ENCODE peak calls at places on chromosomes 12 and 14, in ten cellular contexts. T is cardiac fibroblast, A is type B pancreatic cell, F is upper lobe of left lung, G is A549, O is endothelial cell, P is ascending aorta, X is adrenal gland, H is psoas muscle, Y is body of pancreas. C is an unnamed sample.

GRCh38 chr12:40622246-40622838 is 69.9 kb upstream of the CNTN1 start:
- DNase-seq in T (peak; percentile 59), A (no peak), F (peak; percentile 42), G (peak; percentile 86), O (peak; percentile 55), P (peak; percentile 71), X (peak; percentile 75), H (peak; percentile 30), Y (peak; percentile 64), C (peak; percentile 90)

GRCh38 chr12:118526255-118527095 is 150.1 kb downstream of the SUDS3 start:
- DNase-seq in T (no peak), A (no peak), F (no peak), G (no peak), O (no peak), P (no peak), X (peak; percentile 23), H (no peak), Y (peak; percentile 12), C (peak; percentile 9)

GRCh38 chr12:49662998-49663843 is 39.9 kb downstream of the PRPF40B start:
- DNase-seq in T (peak; percentile 93), A (no peak), F (peak; percentile 79), G (no peak), O (peak; percentile 72), P (peak; percentile 88), X (peak; percentile 75), H (peak; percentile 75), Y (no peak), C (no peak)

GRCh38 chr12:109387425-109388166 is 39.9 kb downstream of the MYO1H start:
- DNase-seq in T (peak; percentile 56), A (no peak), F (no peak), G (peak; percentile 68), O (peak; percentile 25), P (no peak), X (no peak), H (no peak), Y (no peak), C (no peak)

GRCh38 chr14:94400454-94400853 is 12.1 kb upstream of the SERPINA1 start:
- DNase-seq in T (no peak), A (no peak), F (no peak), G (no peak), O (no peak), P (no peak), X (no peak), H (no peak), Y (no peak), C (no peak)

GRCh38 chr14:31411218-31411727 is 9.1 kb downstream of the HEATR5A start:
- DNase-seq in T (peak; percentile 61), A (no peak), F (no peak), G (no peak), O (no peak), P (no peak), X (no peak), H (no peak), Y (no peak), C (no peak)

GRCh38 chr12:57224973-57225679 is 4.4 kb upstream of the SHMT2 start:
- DNase-seq in T (no peak), A (no peak), F (peak; percentile 65), G (no peak), O (peak; percentile 80), P (no peak), X (no peak), H (no peak), Y (no peak), C (no peak)

GRCh38 chr12:38921025-38921677 is 15.8 kb upstream of the CPNE8 start:
- DNase-seq in T (peak; percentile 87), A (no peak), F (peak; percentile 66), G (peak; percentile 83), O (peak; percentile 60), P (no peak), X (peak; percentile 73), H (no peak), Y (peak; percentile 57), C (peak; percentile 18)

GRCh38 chr14:103730490-103731035 is 15.0 kb downstream of the ZFYVE21 start:
- DNase-seq in T (no peak), A (no peak), F (no peak), G (no peak), O (no peak), P (no peak), X (peak; percentile 94), H (peak; percentile 67), Y (peak; percentile 91), C (no peak)

GRCh38 chr14:68703093-68703492 is 89.8 kb downstream of the ZFP36L1 start:
- DNase-seq in T (peak; percentile 84), A (no peak), F (peak; percentile 75), G (peak; percentile 58), O (no peak), P (no peak), X (peak; percentile 67), H (peak; percentile 45), Y (no peak), C (no peak)

GRCh38 chr14:50559990-50560928 is at the start of gene ATL1:
- DNase-seq in T (peak; percentile 65), A (peak; percentile 81), F (peak; percentile 75), G (peak; percentile 70), O (peak; percentile 59), P (peak; percentile 86), X (peak; percentile 82), H (peak; percentile 77), Y (peak; percentile 73), C (peak; percentile 58)

GRCh38 chr12:127888948-127889347 is 378.0 kb upstream of the TMEM132C start:
- DNase-seq in T (no peak), A (no peak), F (no peak), G (no peak), O (no peak), P (no peak), X (peak; percentile 23), H (peak; percentile 18), Y (no peak), C (peak; percentile 41)

GRCh38 chr12:84760091-84760490 is 152.5 kb downstream of the SLC6A15 start:
- DNase-seq in T (no peak), A (no peak), F (no peak), G (no peak), O (no peak), P (no peak), X (no peak), H (no peak), Y (no peak), C (no peak)

GRCh38 chr12:121930862-121931261 is 12.5 kb downstream of the CFAP251 start:
- DNase-seq in T (no peak), A (no peak), F (no peak), G (no peak), O (no peak), P (no peak), X (no peak), H (no peak), Y (no peak), C (no peak)

GRCh38 chr12:114476159-114476558 is 70.2 kb upstream of the TBX5 start:
- DNase-seq in T (peak; percentile 50), A (no peak), F (no peak), G (peak; percentile 49), O (no peak), P (no peak), X (no peak), H (no peak), Y (no peak), C (no peak)
- TF ChIP-seq CTCF in T (peak; percentile 41), A (peak; percentile 61), F (peak; percentile 41), G (peak; percentile 56), O (peak; percentile 21), P (peak; percentile 45), X (peak; percentile 47), H (no peak), Y (peak; percentile 9), C (no peak)

DNA sequence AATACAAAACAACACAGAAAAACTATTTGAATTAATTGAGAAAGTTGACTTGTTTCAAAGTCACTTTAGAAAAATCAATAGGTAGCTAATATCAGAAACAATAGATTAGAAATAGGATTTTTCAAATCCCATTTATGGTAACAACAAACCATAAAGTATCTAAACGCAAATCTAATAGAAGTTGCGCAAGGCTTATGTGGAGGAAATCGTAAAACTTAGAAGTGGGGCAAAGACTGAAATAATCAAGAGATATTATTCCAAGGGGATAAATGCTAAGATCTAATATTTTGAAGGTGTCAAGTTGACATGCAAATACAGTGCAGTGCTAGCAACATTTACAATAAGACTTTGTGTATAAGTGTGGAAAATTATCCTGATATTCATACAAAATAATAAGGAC is 87.2 kb downstream of the TRHDE start:
- DNase-seq in T (no peak), A (no peak), F (no peak), G (no peak), O (no peak), P (no peak), X (no peak), H (no peak), Y (no peak), C (no peak)
- TF ChIP-seq CTCF in T (no peak), A (no peak), F (no peak), G (no peak), O (no peak), P (no peak), X (no peak), H (no peak), Y (no peak), C (no peak)

GRCh38 chr12:14701808-14702568 is 5.6 kb upstream of the GUCY2C start:
- DNase-seq in T (no peak), A (no peak), F (no peak), G (no peak), O (no peak), P (no peak), X (no peak), H (no peak), Y (no peak), C (no peak)

GRCh38 chr12:14700935-14701334 is 4.5 kb upstream of the GUCY2C start:
- DNase-seq in T (no peak), A (no peak), F (no peak), G (no peak), O (no peak), P (no peak), X (no peak), H (no peak), Y (no peak), C (no peak)

GRCh38 chr12:14698555-14698954 is 2.2 kb upstream of the GUCY2C start:
- DNase-seq in T (no peak), A (no peak), F (no peak), G (no peak), O (no peak), P (no peak), X (no peak), H (no peak), Y (no peak), C (no peak)

GRCh38 chr12:14696265-14696741 is at the start of gene GUCY2C:
- DNase-seq in T (no peak), A (no peak), F (no peak), G (no peak), O (no peak), P (no peak), X (no peak), H (no peak), Y (no peak), C (no peak)

GRCh38 chr12:14699923-14700322 is 3.5 kb upstream of the GUCY2C start:
- DNase-seq in T (no peak), A (no peak), F (no peak), G (no peak), O (no peak), P (no peak), X (no peak), H (no peak), Y (no peak), C (no peak)
- TF ChIP-seq CTCF in T (no peak), A (no peak), F (no peak), G (no peak), O (no peak), P (no peak), X (no peak), H (no peak), Y (no peak), C (no peak)

GRCh38 chr12:53443955-53444354 is 2.4 kb downstream of the PRR13 start:
- DNase-seq in T (no peak), A (no peak), F (no peak), G (no peak), O (no peak), P (no peak), X (no peak), H (no peak), Y (no peak), C (no peak)

GRCh38 chr12:53441040-53441833 is at the start of gene PRR13:
- DNase-seq in T (peak; percentile 100), A (peak; percentile 96), F (peak; percentile 100), G (peak; percentile 100), O (peak; percentile 96), P (peak; percentile 100), X (peak; percentile 99), H (peak; percentile 98), Y (peak; percentile 99), C (peak; percentile 98)
- TF ChIP-seq CTCF in T (no peak), A (no peak), F (no peak), G (peak; percentile 8), O (no peak), P (no peak), X (no peak), H (no peak), Y (no peak), C (no peak)